ENCODE peak calls at places on chromosomes 1 and 21, in seven cellular contexts. B is non-pigmented ciliary epithelial cell, T is prostate gland, J is Daoy, O is ureter, P is midbrain, E is GM23248. L is an unnamed sample.

GRCh38 chr1:41681331-41682136 is 197.1 kb upstream of the EDN2 start:
- DNase-seq in B (no peak), T (no peak), E (peak), J (peak), P (no peak), O (no peak), L (no peak)

GRCh38 chr1:18881642-18882431 is 20.5 kb downstream of the ALDH4A1 start:
- DNase-seq in P (no peak), O (peak), J (no peak), B (no peak), T (peak), E (no peak), L (no peak)

GRCh38 chr1:28259252-28259934 is at the start of gene SESN2:
- DNase-seq in T (peak), J (peak), B (peak), O (peak), P (peak), E (peak), L (peak)

GRCh38 chr1:116115476-116115875 is 4.3 kb downstream of the MAB21L3 start:
- DNase-seq in B (peak), T (no peak), O (no peak), E (peak), P (no peak), J (peak), L (no peak)

GRCh38 chr1:50603274-50604271 is 180.3 kb upstream of the DMRTA2 start:
- DNase-seq in P (no peak), J (peak), E (peak), B (no peak), O (peak), T (peak), L (no peak)

GRCh38 chr1:28173151-28173979 is 3.1 kb downstream of the PTAFR start:
- DNase-seq in E (peak), O (no peak), P (peak), B (no peak), J (no peak), T (no peak), L (no peak)

GRCh38 chr21:42406846-42407245 is 3.1 kb downstream of the UBASH3A start:
- DNase-seq in B (no peak), O (no peak), J (no peak), E (no peak), P (no peak), T (no peak), L (no peak)

GRCh38 chr1:3717715-3718601 is 34.3 kb upstream of the CCDC27 start:
- DNase-seq in T (no peak), B (no peak), O (no peak), P (no peak), E (peak), J (peak), L (no peak)

GRCh38 chr1:74733616-74734484 is 898 bp downstream of the TYW3 start:
- DNase-seq in E (peak), T (peak), J (peak), B (no peak), P (peak), O (no peak), L (no peak)

GRCh38 chr21:18384771-18385170 is 18.8 kb downstream of the TMPRSS15 start:
- DNase-seq in E (peak), P (peak), T (no peak), J (no peak), B (no peak), O (no peak), L (no peak)

GRCh38 chr21:38910390-38911008 is 104.8 kb downstream of the ETS2 start:
- DNase-seq in T (no peak), P (no peak), O (peak), B (no peak), J (peak), E (no peak), L (no peak)

GRCh38 chr1:77406661-77407060 is 124.8 kb downstream of the AK5 start:
- DNase-seq in P (no peak), J (no peak), E (peak), O (no peak), B (no peak), T (no peak), L (no peak)

GRCh38 chr1:119286587-119287181 is 81.9 kb upstream of the HAO2 start:
- DNase-seq in O (no peak), E (peak), P (peak), T (peak), B (no peak), J (peak), L (no peak)

GRCh38 chr1:31811605-31812004 is 4.2 kb downstream of the SPOCD1 start:
- DNase-seq in E (peak), P (peak), B (no peak), J (peak), T (no peak), O (peak), L (no peak)

GRCh38 chr1:81592263-81592662 is 208.5 kb upstream of the ADGRL2 start:
- DNase-seq in E (no peak), B (no peak), O (no peak), T (no peak), P (no peak), J (no peak), L (no peak)

GRCh38 chr1:19209439-19209989 is 552 bp downstream of the UBR4 start:
- DNase-seq in J (peak), E (peak), P (peak), T (peak), O (no peak), B (no peak), L (no peak)

GRCh38 chr1:182183606-182184005 is 122.1 kb upstream of the ZNF648 start:
- DNase-seq in J (no peak), E (no peak), T (no peak), P (no peak), B (no peak), O (no peak), L (no peak)

GRCh38 chr1:203033287-203033686 is 7.0 kb downstream of the PPFIA4 start:
- DNase-seq in E (no peak), O (no peak), J (no peak), B (no peak), T (no peak), P (no peak), L (no peak)

GRCh38 chr1:247738315-247738714 is at the start of gene OR14K1:
- DNase-seq in J (no peak), E (no peak), B (no peak), T (no peak), P (no peak), O (no peak), L (no peak)

GRCh38 chr1:160129558-160129957 is 14.0 kb downstream of the ATP1A2 start:
- DNase-seq in J (no peak), B (no peak), O (no peak), T (no peak), E (no peak), P (no peak), L (no peak)

GRCh38 chr1:42365118-42365517 is 15.5 kb upstream of the RIMKLA start:
- DNase-seq in J (no peak), P (no peak), T (no peak), B (no peak), O (no peak), E (no peak), L (no peak)

GRCh38 chr1:212760126-212760823 is 31.3 kb downstream of the NSL1 start:
- DNase-seq in J (peak), O (no peak), E (peak), B (no peak), P (no peak), T (no peak), L (no peak)

GRCh38 chr21:45577806-45578801 is 35.9 kb upstream of the SLC19A1 start:
- DNase-seq in O (peak), T (no peak), J (no peak), E (no peak), P (no peak), B (no peak), L (no peak)

GRCh38 chr1:59367269-59368006 is 70.5 kb downstream of the FGGY start:
- DNase-seq in O (no peak), P (no peak), J (peak), B (peak), T (no peak), E (peak), L (no peak)

GRCh38 chr1:1040004-1040991 is 20.4 kb downstream of the AGRN start:
- DNase-seq in B (peak), O (peak), T (peak), E (peak), P (peak), J (peak), L (no peak)

GRCh38 chr1:155607708-155608107 is 2.3 kb upstream of the MSTO1 start:
- DNase-seq in O (no peak), E (no peak), T (no peak), B (no peak), P (no peak), J (no peak), L (no peak)

GRCh38 chr1:156767879-156768608 is 709 bp downstream of the PRCC start:
- DNase-seq in E (peak), P (peak), B (no peak), J (peak), O (no peak), T (no peak), L (no peak)